ENCODE peak calls at places on chromosomes 3 and 15, in six cellular contexts. Q, T, F, E, V and U are unnamed samples.

GRCh38 chr3:63508305-63508704 is 144.2 kb upstream of the SNTN start:
- DNase-seq in Q (no peak), T (no peak), F (no peak), E (no peak), V (peak), U (no peak)

GRCh38 chr15:75713338-75713895 is 769 bp upstream of the CSPG4 start:
- DNase-seq in Q (no peak), T (no peak), F (peak), E (no peak), V (no peak), U (no peak)

GRCh38 chr3:50195501-50196252 is 4.3 kb downstream of the GNAT1 start:
- DNase-seq in Q (no peak), T (no peak), F (no peak), E (no peak), V (peak), U (no peak)

GRCh38 chr3:109952924-109953323 is 615.6 kb upstream of the DPPA4 start:
- DNase-seq in Q (no peak), T (no peak), F (no peak), E (no peak), V (no peak), U (no peak)

GRCh38 chr3:162764672-162765071 is 1268.1 kb downstream of the OTOL1 start:
- DNase-seq in Q (no peak), T (no peak), F (no peak), E (no peak), V (no peak), U (no peak)

GRCh38 chr15:38879909-38880471 is 315.4 kb upstream of the RASGRP1 start:
- DNase-seq in Q (no peak), T (no peak), F (no peak), E (no peak), V (no peak), U (no peak)

GRCh38 chr3:126111566-126112475 is 27.9 kb upstream of the SLC41A3 start:
- DNase-seq in Q (no peak), T (no peak), F (no peak), E (no peak), V (no peak), U (no peak)

GRCh38 chr3:11373645-11374044 is 101.4 kb downstream of the ATG7 start:
- DNase-seq in Q (no peak), T (no peak), F (no peak), E (no peak), V (no peak), U (no peak)

GRCh38 chr3:193780810-193781472 is 187.9 kb downstream of the OPA1 start:
- DNase-seq in Q (peak), T (peak), F (peak), E (peak), V (peak), U (peak)

GRCh38 chr3:190044142-190044541 is 76.6 kb downstream of the P3H2 start:
- DNase-seq in Q (no peak), T (no peak), F (no peak), E (no peak), V (peak), U (peak)

GRCh38 chr15:38707802-38708671 is 143.4 kb upstream of the RASGRP1 start:
- DNase-seq in Q (peak), T (peak), F (peak), E (peak), V (peak), U (peak)

GRCh38 chr15:69450968-69451695 is 1.5 kb upstream of the RPLP1 start:
- DNase-seq in Q (no peak), T (peak), F (no peak), E (no peak), V (no peak), U (no peak)

GRCh38 chr3:20396335-20396734 is 210.3 kb upstream of the SGO1 start:
- DNase-seq in Q (no peak), T (no peak), F (no peak), E (no peak), V (no peak), U (no peak)

GRCh38 chr15:74808073-74808839 is 4.4 kb upstream of the LMAN1L start:
- DNase-seq in Q (no peak), T (no peak), F (no peak), E (no peak), V (peak), U (no peak)

GRCh38 chr3:46609944-46610722 is 2.2 kb upstream of the FAM240A start:
- DNase-seq in Q (no peak), T (no peak), F (no peak), E (no peak), V (no peak), U (no peak)

GRCh38 chr3:113264249-113264648 is 52.9 kb downstream of the BOC start:
- DNase-seq in Q (peak), T (no peak), F (peak), E (no peak), V (no peak), U (no peak)

GRCh38 chr3:45890405-45890804 is 4.1 kb downstream of the CCR9 start:
- DNase-seq in Q (no peak), T (no peak), F (no peak), E (no peak), V (no peak), U (no peak)

GRCh38 chr15:40263036-40263754 is 19.7 kb downstream of the ANKRD63 start:
- DNase-seq in Q (no peak), T (no peak), F (no peak), E (no peak), V (no peak), U (peak)

GRCh38 chr3:10495003-10495402 is 10.4 kb downstream of the ATP2B2 start:
- DNase-seq in Q (no peak), T (no peak), F (peak), E (peak), V (peak), U (peak)

GRCh38 chr15:38041576-38041975 is 107.1 kb downstream of the TMCO5A start:
- DNase-seq in Q (no peak), T (no peak), F (no peak), E (peak), V (peak), U (peak)

GRCh38 chr3:53811143-53811915 is 34.9 kb downstream of the CHDH start:
- DNase-seq in Q (no peak), T (no peak), F (no peak), E (no peak), V (no peak), U (no peak)

GRCh38 chr15:34696506-34696905 is 58.3 kb downstream of the GJD2 start:
- DNase-seq in Q (no peak), T (no peak), F (no peak), E (no peak), V (no peak), U (no peak)

GRCh38 chr3:27127195-27127594 is 242.0 kb downstream of the NEK10 start:
- DNase-seq in Q (no peak), T (no peak), F (no peak), E (no peak), V (no peak), U (no peak)

GRCh38 chr3:33687406-33688010 is 30.5 kb downstream of the CLASP2 start:
- DNase-seq in Q (no peak), T (no peak), F (no peak), E (peak), V (peak), U (peak)

GRCh38 chr3:167032267-167032876 is 347.7 kb downstream of the ZBBX start:
- DNase-seq in Q (peak), T (peak), F (peak), E (no peak), V (peak), U (peak)

GRCh38 chr15:60982249-60982932 is 246.7 kb downstream of the RORA start:
- DNase-seq in Q (no peak), T (no peak), F (no peak), E (no peak), V (no peak), U (no peak)
- H2AFZ ChIP-seq in Q (no peak), T (no peak), F (no peak), E (no peak), V (no peak), U (no peak)

DNA sequence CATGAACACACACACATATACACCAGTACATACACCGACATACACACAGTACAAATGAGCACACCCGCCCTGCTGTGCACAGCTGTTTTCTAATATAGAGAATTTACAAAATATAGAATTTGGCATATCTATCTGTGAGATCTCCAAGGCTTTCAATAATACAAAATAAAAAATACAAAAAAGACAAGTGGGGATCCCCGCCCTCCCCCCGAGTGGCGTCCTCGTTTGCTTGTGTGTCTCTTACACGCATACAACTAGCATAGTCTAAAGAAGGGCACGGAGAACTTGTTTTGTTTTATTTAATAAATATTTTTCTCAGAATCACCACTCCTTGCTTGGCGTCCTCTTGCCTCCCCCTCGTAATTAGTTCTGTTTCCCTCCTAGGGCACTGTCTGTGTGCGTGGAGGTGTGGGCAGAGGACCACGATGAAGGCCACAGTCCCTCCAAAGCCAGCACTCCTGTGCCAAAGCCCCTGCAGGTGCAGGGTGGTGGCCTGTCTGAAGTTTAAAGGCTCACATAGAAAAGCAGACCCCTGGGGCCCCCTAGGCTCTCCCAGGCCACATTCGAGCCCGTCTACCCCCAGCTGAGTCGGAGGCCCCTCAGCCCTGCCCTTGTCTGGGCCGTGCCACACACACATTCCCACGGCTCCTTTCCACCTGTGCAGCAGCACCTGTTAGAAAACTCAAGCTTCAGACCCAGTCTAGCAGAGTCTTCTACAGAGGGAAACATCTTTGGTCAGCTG is 82.1 kb downstream of the SEC22A start:
- DNase-seq in Q (no peak), T (no peak), F (no peak), E (no peak), V (no peak), U (no peak)
- TF ChIP-seq EZH2 in Q (no peak), T (no peak), F (no peak), E (no peak), V (no peak), U (no peak)

GRCh38 chr3:57226156-57226555 is 1.4 kb upstream of the APPL1 start:
- DNase-seq in Q (no peak), T (no peak), F (no peak), E (no peak), V (no peak), U (no peak)
- H3K4me2 ChIP-seq in Q (no peak), T (no peak), F (no peak), E (no peak), V (no peak), U (no peak)

GRCh38 chr3:155870945-155871745 is 695 bp downstream of the GMPS start:
- DNase-seq in Q (peak), T (peak), F (peak), E (peak), V (peak), U (no peak)
- H2AFZ ChIP-seq in Q (peak), T (peak), F (peak), E (peak), V (peak), U (peak)

GRCh38 chr3:147414369-147415135 is 5.4 kb downstream of the ZIC1 start:
- DNase-seq in Q (peak), T (no peak), F (no peak), E (no peak), V (no peak), U (no peak)

GRCh38 chr3:147412917-147413711 is 3.9 kb downstream of the ZIC1 start:
- DNase-seq in Q (peak), T (no peak), F (peak), E (no peak), V (no peak), U (no peak)

GRCh38 chr3:147413712-147414325 is 4.7 kb downstream of the ZIC1 start:
- DNase-seq in Q (peak), T (peak), F (peak), E (no peak), V (no peak), U (no peak)

GRCh38 chr3:147415819-147416218 is 6.7 kb downstream of the ZIC1 start:
- DNase-seq in Q (peak), T (no peak), F (no peak), E (no peak), V (no peak), U (no peak)

DNA sequence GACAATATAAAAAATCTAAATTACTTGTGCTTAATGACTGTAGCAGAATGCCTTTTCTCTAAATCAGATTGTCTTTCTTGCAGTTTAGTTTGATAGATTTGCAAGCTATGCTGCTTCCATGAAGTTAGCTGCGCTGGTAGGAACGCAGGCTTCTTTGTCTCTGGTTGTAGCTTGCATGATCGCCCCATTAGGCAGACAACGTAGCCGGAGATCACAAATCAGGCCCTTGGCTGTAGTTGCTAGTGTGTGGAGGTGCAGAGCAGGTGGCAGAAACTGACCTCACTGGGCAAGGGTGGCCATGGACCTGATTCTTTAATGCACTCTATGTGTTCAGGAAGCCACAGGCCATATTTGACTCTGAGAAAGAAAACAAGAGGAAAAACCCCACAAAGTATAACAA is 6.2 kb downstream of the ZIC1 start:
- DNase-seq in Q (peak), T (no peak), F (peak), E (no peak), V (no peak), U (no peak)
- TF ChIP-seq EZH2 in Q (peak), T (no peak), F (peak), E (no peak), V (no peak), U (no peak)